ENCODE peak calls at places on chromosome 22, in four cellular contexts. H is K562, X is transverse colon, D is stomach. N is an unnamed sample.

GRCh38 chr22:29690481-29690880 is 29.3 kb upstream of the CABP7 start:
- DNase-seq in H (no peak), D (no peak), X (no peak), N (no peak)

GRCh38 chr22:27419473-27419872 is 382.1 kb downstream of the MN1 start:
- DNase-seq in D (no peak), X (no peak), H (no peak), N (no peak)

GRCh38 chr22:20239063-20239950 is 28.8 kb downstream of the RTN4R start:
- DNase-seq in H (peak; percentile 63), D (no peak), X (peak; percentile 19), N (no peak)

GRCh38 chr22:48640890-48641771 is 1186.5 kb downstream of the BRD1 start:
- DNase-seq in X (no peak), D (no peak), H (no peak), N (no peak)

GRCh38 chr22:18114495-18114894 is 3.9 kb downstream of the TUBA8 start:
- DNase-seq in X (no peak), D (no peak), H (no peak), N (no peak)

GRCh38 chr22:25449781-25450317 is 114.6 kb upstream of the GRK3 start:
- DNase-seq in D (no peak), H (no peak), X (no peak), N (no peak)

GRCh38 chr22:49021926-49022815 is 805.5 kb downstream of the BRD1 start:
- DNase-seq in D (no peak), X (no peak), H (no peak), N (no peak)

GRCh38 chr22:46500201-46500600 is 37.2 kb downstream of the CELSR1 start:
- DNase-seq in H (no peak), D (no peak), X (no peak), N (no peak)

GRCh38 chr22:48055185-48055584 is 1292.7 kb downstream of the TBC1D22A start:
- DNase-seq in D (no peak), H (no peak), X (no peak), N (no peak)

GRCh38 chr22:31081963-31082605 is 966 bp downstream of the SMTN start:
- DNase-seq in H (no peak), D (no peak), X (peak; percentile 13), N (no peak)

GRCh38 chr22:27170491-27170890 is 513.1 kb downstream of the MIAT start:
- DNase-seq in X (no peak), H (no peak), D (no peak), N (peak; percentile 91)

GRCh38 chr22:29767289-29768051 is at the start of gene UQCR10:
- DNase-seq in H (peak; percentile 91), D (peak; percentile 95), X (peak; percentile 93), N (no peak)

GRCh38 chr22:16586170-16586569 is 6.4 kb downstream of the CCT8L2 start:
- DNase-seq in X (no peak), H (peak; percentile 79), D (no peak), N (no peak)

GRCh38 chr22:39316440-39317083 is 2.9 kb downstream of the RPL3 start:
- DNase-seq in X (peak; percentile 79), D (peak; percentile 79), H (peak; percentile 77), N (no peak)
- TF ChIP-seq CTCF in X (peak; percentile 90), D (peak; percentile 85), H (peak; percentile 70), N (peak; percentile 92)

GRCh38 chr22:45340323-45340722 is 30.6 kb downstream of the FAM118A start:
- DNase-seq in X (no peak), H (no peak), D (no peak), N (no peak)

GRCh38 chr22:45338795-45339194 is 29.1 kb downstream of the FAM118A start:
- DNase-seq in X (no peak), H (no peak), D (no peak), N (no peak)

GRCh38 chr22:45343143-45343542 is 33.4 kb downstream of the FAM118A start:
- DNase-seq in D (no peak), H (no peak), X (no peak), N (no peak)

GRCh38 chr22:45341503-45341902 is 31.8 kb downstream of the FAM118A start:
- DNase-seq in D (no peak), H (no peak), X (no peak), N (no peak)

DNA sequence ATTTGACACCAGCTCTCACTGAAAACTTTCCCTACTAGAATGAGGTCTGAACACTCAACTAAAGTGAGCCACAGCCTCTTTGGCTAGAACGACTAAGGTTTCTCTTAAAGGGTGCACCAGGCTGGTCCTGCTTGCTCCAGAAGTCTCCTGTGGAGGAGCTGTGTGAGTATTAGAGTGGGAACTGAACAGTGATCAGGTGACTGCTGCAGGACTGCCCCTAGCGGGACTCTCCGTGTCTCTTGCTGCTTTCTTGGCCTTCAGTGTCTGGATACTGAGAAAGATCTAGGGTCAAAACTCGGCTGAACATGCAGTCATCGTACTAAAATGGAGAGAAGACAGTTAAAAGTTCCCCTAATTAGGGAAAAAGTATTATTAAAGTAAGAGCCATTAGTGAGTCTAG is 34.6 kb downstream of the FAM118A start:
- DNase-seq in X (no peak), H (peak; percentile 18), D (no peak), N (no peak)
- TF ChIP-seq CTCF in X (no peak), H (peak; percentile 23), D (no peak), N (no peak)

DNA sequence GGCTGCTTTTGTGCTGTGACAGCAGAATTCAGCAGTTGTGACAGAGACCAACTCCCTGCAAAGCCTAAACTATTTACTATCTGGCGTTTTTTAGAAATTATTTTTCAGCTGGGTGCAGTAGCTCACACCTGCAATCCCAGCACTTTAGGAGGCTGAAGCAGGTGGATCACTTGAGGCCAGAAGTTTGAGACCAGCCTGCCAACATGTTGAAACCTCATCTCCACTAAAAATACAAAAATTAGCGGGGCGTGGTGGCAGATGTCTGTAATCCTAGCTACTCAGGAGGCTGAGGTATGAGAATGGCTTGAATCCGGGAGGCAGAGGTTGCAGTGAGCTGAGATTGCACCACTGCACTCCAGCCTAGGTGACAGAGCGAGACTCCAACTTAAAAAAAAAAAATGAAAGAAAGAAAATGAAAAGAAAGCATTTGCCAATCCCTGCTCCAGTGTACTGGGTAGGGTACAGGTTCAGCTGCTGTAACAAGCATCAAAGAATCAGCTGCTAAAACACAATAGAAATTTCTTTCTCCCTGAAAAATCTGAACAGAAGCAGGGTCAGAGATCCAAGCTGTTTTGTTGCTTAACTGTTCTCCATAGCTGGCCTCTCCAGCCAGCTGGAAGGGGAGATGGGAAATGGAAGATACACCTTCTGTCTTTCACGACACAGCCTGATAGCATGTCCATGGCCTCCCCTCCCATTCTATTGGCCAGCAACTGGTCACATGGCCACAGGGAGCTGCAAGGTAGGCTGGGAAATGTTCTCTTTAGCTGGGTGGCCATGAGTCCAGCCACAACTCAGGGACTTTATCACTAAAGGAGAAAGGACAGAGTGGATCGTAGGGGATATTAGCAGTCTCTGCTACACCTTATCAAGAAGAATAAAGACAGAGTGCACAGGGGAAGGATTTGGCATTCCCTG is 8.5 kb upstream of the NCF4 start:
- DNase-seq in D (no peak), H (peak; percentile 7), X (no peak), N (no peak)
- TF ChIP-seq CTCF in D (no peak), H (no peak), X (no peak), N (no peak)

DNA sequence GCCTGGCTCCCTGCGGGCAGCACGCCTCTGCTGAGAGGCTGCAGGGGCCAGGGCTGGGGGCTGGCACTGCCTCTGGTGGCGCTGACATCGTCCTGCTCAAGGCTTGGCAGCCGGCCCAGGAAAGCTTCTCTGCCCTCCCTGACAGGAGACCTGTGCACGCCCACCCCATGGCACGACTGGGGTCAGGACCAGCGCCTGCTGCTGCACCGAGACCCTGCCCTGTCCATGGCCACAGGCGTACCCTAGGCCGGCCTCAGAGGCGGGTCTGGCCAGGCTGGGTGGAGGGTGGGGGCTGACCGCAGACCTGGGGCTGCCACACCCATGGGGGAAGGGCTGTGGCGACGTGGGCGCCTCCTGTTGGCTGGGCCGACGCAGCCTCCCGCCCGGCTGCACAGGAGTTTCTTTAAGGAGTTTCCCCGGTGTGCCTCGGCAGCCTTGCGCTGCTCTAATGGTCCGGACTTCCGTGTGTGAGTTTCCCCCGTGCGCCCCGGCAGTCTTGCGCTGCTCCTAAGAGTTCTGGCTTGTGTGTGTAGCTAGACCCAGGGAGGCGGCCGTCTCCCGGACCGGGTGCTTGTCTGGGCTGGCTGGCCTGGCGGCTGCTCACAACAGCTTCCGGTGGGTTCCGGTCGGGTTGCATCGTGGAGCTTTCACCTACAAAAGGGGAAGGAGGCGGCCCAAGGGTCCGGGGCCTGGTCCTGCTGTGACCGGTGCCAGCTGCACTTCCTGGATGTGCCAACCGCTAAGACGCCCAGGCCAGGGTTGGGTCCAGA is 4.7 kb downstream of the TRABD start:
- DNase-seq in X (peak; percentile 91), D (peak; percentile 88), H (peak; percentile 86), N (no peak)
- TF ChIP-seq CTCF in X (peak; percentile 22), D (peak; percentile 37), H (peak; percentile 52), N (peak; percentile 27)